ENCODE peak calls at places on chromosomes 4 and X, in five cellular contexts. J, R, P, K and W are unnamed samples.
A peak's percentile ranks its signal among the peaks of the same experiment; 100 is the strongest.

GRCh38 chrX:79408623-79409322 is 41.6 kb upstream of the ITM2A start:
- DNase-seq in J (no peak), R (no peak), P (no peak), K (no peak), W (no peak)

GRCh38 chr4:113293673-113294072 is 244.2 kb downstream of the ANK2 start:
- DNase-seq in J (peak; percentile 26), R (no peak), P (no peak), K (no peak), W (no peak)

GRCh38 chr4:76850010-76850441 is 47.9 kb downstream of the SOWAHB start:
- DNase-seq in J (no peak), R (no peak), P (no peak), K (no peak), W (no peak)

GRCh38 chrX:150429577-150429976 is 66.5 kb downstream of the MAMLD1 start:
- DNase-seq in J (no peak), R (no peak), P (no peak), K (no peak), W (no peak)

GRCh38 chr4:166501941-166502382 is 628.9 kb downstream of the TLL1 start:
- DNase-seq in J (peak; percentile 90), R (peak; percentile 74), P (peak; percentile 65), K (no peak), W (no peak)

GRCh38 chr4:83686166-83686565 is 150.3 kb downstream of the GPAT3 start:
- DNase-seq in J (no peak), R (no peak), P (no peak), K (no peak), W (no peak)

GRCh38 chr4:19675172-19675811 is 576.4 kb upstream of the SLIT2 start:
- DNase-seq in J (no peak), R (no peak), P (no peak), K (no peak), W (no peak)

GRCh38 chr4:10023806-10024205 is 2.5 kb upstream of the SLC2A9 start:
- DNase-seq in J (no peak), R (no peak), P (no peak), K (no peak), W (peak; percentile 56)

GRCh38 chrX:69538321-69538876 is 34.3 kb downstream of the NALF2 start:
- DNase-seq in J (peak; percentile 75), R (peak; percentile 77), P (peak; percentile 81), K (peak; percentile 80), W (peak; percentile 47)

GRCh38 chr4:46390353-46391058 is 578 bp upstream of the GABRA2 start:
- DNase-seq in J (peak; percentile 47), R (peak; percentile 15), P (peak; percentile 16), K (no peak), W (no peak)

GRCh38 chr4:159052315-159052714 is 50.6 kb upstream of the RAPGEF2 start:
- DNase-seq in J (no peak), R (no peak), P (no peak), K (no peak), W (no peak)

GRCh38 chrX:1400731-1401471 is 9.0 kb upstream of the SLC25A6 start:
- DNase-seq in J (peak; percentile 94), R (peak; percentile 88), P (peak; percentile 5), K (peak; percentile 30), W (no peak)

GRCh38 chr4:52126946-52127345 is 75.8 kb downstream of the SPATA18 start:
- DNase-seq in J (no peak), R (no peak), P (peak; percentile 27), K (no peak), W (no peak)

GRCh38 chr4:6987566-6987920 is 55.6 kb upstream of the TADA2B start:
- DNase-seq in J (peak; percentile 54), R (no peak), P (no peak), K (no peak), W (no peak)

GRCh38 chr4:47926667-47927258 is 12.4 kb upstream of the NFXL1 start:
- DNase-seq in J (peak; percentile 94), R (peak; percentile 75), P (peak; percentile 64), K (no peak), W (peak; percentile 45)

GRCh38 chr4:1413221-1413663 is 7.0 kb upstream of the NKX1-1 start:
- DNase-seq in J (no peak), R (no peak), P (no peak), K (no peak), W (no peak)

GRCh38 chr4:16090306-16090705 is 6.5 kb upstream of the PROM1 start:
- DNase-seq in J (no peak), R (no peak), P (no peak), K (no peak), W (no peak)

GRCh38 chr4:16089156-16089555 is 5.3 kb upstream of the PROM1 start:
- DNase-seq in J (no peak), R (no peak), P (no peak), K (no peak), W (no peak)

DNA sequence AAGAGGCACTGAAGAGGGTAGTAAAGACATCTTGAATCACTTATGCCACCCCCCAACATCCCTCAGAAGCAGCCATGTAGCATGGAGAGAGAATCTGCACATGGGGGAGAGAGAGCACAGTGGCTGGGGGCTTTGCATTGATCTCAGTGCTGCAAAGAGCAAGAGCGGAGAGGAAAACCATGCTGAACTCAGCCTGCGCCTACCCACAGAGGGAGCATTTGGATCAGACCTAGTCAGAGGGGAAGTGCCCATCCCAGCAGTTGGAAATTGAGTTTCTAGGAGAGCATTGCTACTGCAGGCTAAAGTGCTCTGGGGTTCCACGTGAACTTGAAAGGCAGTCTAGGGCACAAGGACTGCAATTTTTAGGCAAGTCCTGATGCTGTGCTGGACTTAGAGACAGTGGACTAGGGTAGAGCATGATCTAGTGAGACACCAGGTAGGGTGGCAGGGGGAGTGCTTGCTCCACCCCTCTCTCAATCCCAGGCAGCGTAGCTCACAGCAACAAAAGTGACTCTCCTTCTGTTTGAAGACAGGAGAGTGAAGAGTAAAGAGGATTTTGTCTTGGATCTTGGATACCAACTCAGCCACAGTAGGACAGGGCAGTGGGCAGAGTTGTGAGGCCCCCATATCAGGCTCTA is 9.0 kb upstream of the PROM1 start:
- DNase-seq in J (peak; percentile 64), R (peak; percentile 25), P (no peak), K (no peak), W (no peak)
- TF ChIP-seq CTCF in J (no peak), R (no peak), P (no peak), K (no peak), W (no peak)

DNA sequence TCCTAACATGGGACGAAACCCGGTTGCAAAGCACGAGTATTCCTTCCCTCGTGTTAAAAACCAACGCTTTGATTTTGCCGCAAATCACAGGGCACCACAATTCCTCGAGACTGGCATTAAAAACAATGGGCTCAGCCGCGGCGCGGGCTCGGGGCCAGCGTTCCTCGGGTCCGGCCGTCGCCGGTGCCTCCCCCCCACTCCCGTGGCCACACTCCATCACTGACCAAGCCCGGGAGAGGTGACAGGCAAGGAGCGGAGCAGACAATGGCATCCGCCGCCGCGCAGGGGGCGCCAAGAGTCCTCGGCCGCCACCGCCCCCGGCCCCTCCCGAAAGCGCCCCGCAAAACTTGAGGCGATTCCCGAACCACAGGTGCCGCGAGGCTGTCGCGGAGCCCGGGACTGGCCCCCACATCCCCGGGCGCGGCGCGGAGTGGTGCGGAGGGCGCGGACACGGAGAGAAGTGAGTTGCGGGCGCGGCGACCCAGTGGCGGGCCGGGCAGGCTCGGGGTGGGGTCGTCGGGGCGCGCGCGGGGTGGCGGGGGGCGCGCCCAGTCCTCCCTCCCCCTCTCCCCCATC is 445 bp downstream of the AP1S2 start:
- DNase-seq in J (peak; percentile 54), R (peak; percentile 54), P (peak; percentile 62), K (peak; percentile 78), W (peak; percentile 64)
- TF ChIP-seq CTCF in J (peak; percentile 7), R (no peak), P (no peak), K (no peak), W (peak; percentile 42)

DNA sequence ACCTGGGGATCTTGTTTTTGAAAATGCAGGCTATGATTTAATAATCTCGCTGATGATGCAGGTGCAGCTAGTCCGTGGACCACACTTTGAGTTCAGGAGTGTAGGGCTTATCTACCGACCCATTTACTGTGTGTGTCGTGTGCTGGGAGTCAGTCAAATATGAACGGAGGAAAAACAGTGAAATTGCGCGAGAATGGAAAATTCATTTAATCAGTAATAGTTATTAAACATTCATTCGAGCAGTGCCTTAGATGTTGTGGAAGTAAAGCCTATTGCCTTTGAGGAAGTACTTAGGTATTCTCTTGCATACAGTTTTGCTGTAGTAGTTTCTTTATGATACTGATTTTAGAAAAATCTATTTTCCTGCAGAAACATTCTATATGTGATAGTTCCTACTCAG is 725 bp downstream of the RAB33B start:
- DNase-seq in J (no peak), R (no peak), P (no peak), K (no peak), W (no peak)
- TF ChIP-seq CTCF in J (no peak), R (no peak), P (no peak), K (no peak), W (no peak)

DNA sequence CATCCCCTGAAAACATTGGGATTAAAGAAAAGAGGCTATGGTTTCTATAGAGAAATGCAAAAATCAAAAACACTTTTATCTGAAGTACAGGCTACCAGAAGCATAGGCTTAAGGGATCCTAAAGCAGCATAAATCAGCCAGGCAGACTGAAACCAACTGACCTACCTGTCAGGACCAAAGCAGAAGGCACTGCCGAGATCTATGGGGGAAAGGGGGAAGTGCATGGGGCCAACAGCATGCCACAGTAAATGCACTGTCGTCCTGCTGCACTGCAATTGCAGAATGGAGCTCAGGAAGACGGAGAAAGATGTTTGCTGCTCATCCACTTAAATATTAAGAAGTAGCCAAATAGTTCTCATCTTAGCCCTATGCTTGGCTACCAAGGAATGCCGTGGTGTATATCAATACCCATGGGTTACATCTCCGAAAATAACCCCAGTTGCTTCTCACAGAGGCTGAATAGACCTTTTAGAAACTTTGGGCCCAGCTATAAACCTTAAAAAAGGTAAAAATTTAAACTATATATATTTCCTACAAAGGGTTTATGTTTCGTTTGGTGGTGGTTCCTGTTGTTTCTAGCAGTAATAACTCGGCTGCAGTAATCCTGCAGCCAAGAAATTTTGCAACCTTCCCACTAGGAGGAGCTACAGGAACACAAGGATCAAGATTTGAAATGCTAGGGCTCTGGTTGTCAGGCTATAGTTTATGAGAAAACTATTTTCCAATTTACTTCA is 312.2 kb upstream of the DIAPH2 start:
- DNase-seq in J (peak; percentile 67), R (no peak), P (no peak), K (no peak), W (no peak)
- TF ChIP-seq CTCF in J (peak; percentile 64), R (peak; percentile 26), P (peak; percentile 52), K (peak; percentile 15), W (peak; percentile 63)

DNA sequence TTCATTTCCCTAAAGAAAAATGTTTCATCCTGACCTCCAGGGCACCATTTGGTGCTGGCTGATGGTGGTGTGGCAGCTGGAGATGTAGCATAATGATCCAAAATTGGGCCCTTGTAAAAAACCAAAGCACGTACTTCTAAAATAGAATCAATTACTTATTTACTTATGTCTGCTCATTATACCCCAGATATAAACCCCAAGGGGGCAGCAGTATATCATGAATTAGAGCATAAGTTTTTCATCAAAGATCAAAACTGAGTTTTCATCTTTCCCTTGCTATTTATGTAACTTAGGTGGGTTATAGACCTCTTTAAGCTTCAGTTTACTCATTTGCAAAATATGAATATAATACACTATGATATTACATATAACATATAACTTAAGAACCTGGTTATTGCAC is 241.1 kb downstream of the TACR3 start:
- DNase-seq in J (no peak), R (no peak), P (no peak), K (no peak), W (no peak)
- TF ChIP-seq CTCF in J (no peak), R (no peak), P (no peak), K (no peak), W (no peak)